ENCODE peak calls at places on chromosomes 2 and 18, in nine cellular contexts. One of them, this sample, is unnamed.

GRCh38 chr2:215367647-215368492 is 56.0 kb downstream of the ATIC start:
- DNase-seq in activated naive CD4-positive, alpha-beta T cell treated with Interleukin-2 at 50 U/mL for 16 hours: no peak
- DNase-seq in stimulated activated CD8-positive, alpha-beta memory T cell treated with anti-CD3 and anti-CD28 coated beads, Interleukin-15, amount 100 ng/mL, for 1 hour: no peak
- DNase-seq in fibroblast of mammary gland: peak
- DNase-seq in choroid plexus epithelial cell: peak
- DNase-seq in AG08396: peak
- DNase-seq in T-helper 17 cell: no peak
- DNase-seq in stimulated activated CD4-positive, alpha-beta T cell treated with anti-CD3 and anti-CD28 coated beads, Interleukin-1b, Interleukin-23, amount 100 ng/mL, for 48 hours: no peak
- DNase-seq in amniotic epithelial cell: peak
- DNase-seq in this sample: no peak

GRCh38 chr2:207341816-207342215 is 176.1 kb upstream of the KLF7 start:
- DNase-seq in activated naive CD4-positive, alpha-beta T cell treated with Interleukin-2 at 50 U/mL for 16 hours: no peak
- DNase-seq in stimulated activated CD8-positive, alpha-beta memory T cell treated with anti-CD3 and anti-CD28 coated beads, Interleukin-15, amount 100 ng/mL, for 1 hour: no peak
- DNase-seq in fibroblast of mammary gland: no peak
- DNase-seq in choroid plexus epithelial cell: peak
- DNase-seq in AG08396: no peak
- DNase-seq in T-helper 17 cell: no peak
- DNase-seq in stimulated activated CD4-positive, alpha-beta T cell treated with anti-CD3 and anti-CD28 coated beads, Interleukin-1b, Interleukin-23, amount 100 ng/mL, for 48 hours: no peak
- DNase-seq in amniotic epithelial cell: no peak
- DNase-seq in this sample: no peak

GRCh38 chr2:193549661-193550060 is 1354.9 kb upstream of the TMEFF2 start:
- DNase-seq in activated naive CD4-positive, alpha-beta T cell treated with Interleukin-2 at 50 U/mL for 16 hours: no peak
- DNase-seq in stimulated activated CD8-positive, alpha-beta memory T cell treated with anti-CD3 and anti-CD28 coated beads, Interleukin-15, amount 100 ng/mL, for 1 hour: no peak
- DNase-seq in fibroblast of mammary gland: peak
- DNase-seq in choroid plexus epithelial cell: peak
- DNase-seq in AG08396: no peak
- DNase-seq in T-helper 17 cell: no peak
- DNase-seq in stimulated activated CD4-positive, alpha-beta T cell treated with anti-CD3 and anti-CD28 coated beads, Interleukin-1b, Interleukin-23, amount 100 ng/mL, for 48 hours: no peak
- DNase-seq in amniotic epithelial cell: no peak
- DNase-seq in this sample: no peak

GRCh38 chr18:48405108-48405507 is 4.1 kb downstream of the ZBTB7C start:
- DNase-seq in activated naive CD4-positive, alpha-beta T cell treated with Interleukin-2 at 50 U/mL for 16 hours: peak
- DNase-seq in stimulated activated CD8-positive, alpha-beta memory T cell treated with anti-CD3 and anti-CD28 coated beads, Interleukin-15, amount 100 ng/mL, for 1 hour: no peak
- DNase-seq in fibroblast of mammary gland: peak
- DNase-seq in choroid plexus epithelial cell: no peak
- DNase-seq in AG08396: peak
- DNase-seq in T-helper 17 cell: no peak
- DNase-seq in stimulated activated CD4-positive, alpha-beta T cell treated with anti-CD3 and anti-CD28 coated beads, Interleukin-1b, Interleukin-23, amount 100 ng/mL, for 48 hours: no peak
- DNase-seq in amniotic epithelial cell: no peak
- DNase-seq in this sample: no peak

GRCh38 chr2:40666438-40666837 is 214.5 kb upstream of the SLC8A1 start:
- DNase-seq in activated naive CD4-positive, alpha-beta T cell treated with Interleukin-2 at 50 U/mL for 16 hours: no peak
- DNase-seq in stimulated activated CD8-positive, alpha-beta memory T cell treated with anti-CD3 and anti-CD28 coated beads, Interleukin-15, amount 100 ng/mL, for 1 hour: no peak
- DNase-seq in fibroblast of mammary gland: peak
- DNase-seq in choroid plexus epithelial cell: no peak
- DNase-seq in AG08396: no peak
- DNase-seq in T-helper 17 cell: no peak
- DNase-seq in stimulated activated CD4-positive, alpha-beta T cell treated with anti-CD3 and anti-CD28 coated beads, Interleukin-1b, Interleukin-23, amount 100 ng/mL, for 48 hours: no peak
- DNase-seq in amniotic epithelial cell: peak
- DNase-seq in this sample: no peak

GRCh38 chr18:64799378-64799777 is 650.5 kb upstream of the LINC00305 start:
- DNase-seq in activated naive CD4-positive, alpha-beta T cell treated with Interleukin-2 at 50 U/mL for 16 hours: no peak
- DNase-seq in stimulated activated CD8-positive, alpha-beta memory T cell treated with anti-CD3 and anti-CD28 coated beads, Interleukin-15, amount 100 ng/mL, for 1 hour: no peak
- DNase-seq in fibroblast of mammary gland: no peak
- DNase-seq in choroid plexus epithelial cell: no peak
- DNase-seq in AG08396: no peak
- DNase-seq in T-helper 17 cell: no peak
- DNase-seq in stimulated activated CD4-positive, alpha-beta T cell treated with anti-CD3 and anti-CD28 coated beads, Interleukin-1b, Interleukin-23, amount 100 ng/mL, for 48 hours: no peak
- DNase-seq in amniotic epithelial cell: no peak
- DNase-seq in this sample: no peak

GRCh38 chr2:157182834-157183396 is 74.6 kb upstream of the GALNT5 start:
- DNase-seq in activated naive CD4-positive, alpha-beta T cell treated with Interleukin-2 at 50 U/mL for 16 hours: no peak
- DNase-seq in stimulated activated CD8-positive, alpha-beta memory T cell treated with anti-CD3 and anti-CD28 coated beads, Interleukin-15, amount 100 ng/mL, for 1 hour: no peak
- DNase-seq in fibroblast of mammary gland: peak
- DNase-seq in choroid plexus epithelial cell: peak
- DNase-seq in AG08396: peak
- DNase-seq in T-helper 17 cell: no peak
- DNase-seq in stimulated activated CD4-positive, alpha-beta T cell treated with anti-CD3 and anti-CD28 coated beads, Interleukin-1b, Interleukin-23, amount 100 ng/mL, for 48 hours: no peak
- DNase-seq in amniotic epithelial cell: peak
- DNase-seq in this sample: no peak

GRCh38 chr2:105827351-105828096 is 82.8 kb downstream of the NCK2 start:
- DNase-seq in activated naive CD4-positive, alpha-beta T cell treated with Interleukin-2 at 50 U/mL for 16 hours: no peak
- DNase-seq in stimulated activated CD8-positive, alpha-beta memory T cell treated with anti-CD3 and anti-CD28 coated beads, Interleukin-15, amount 100 ng/mL, for 1 hour: no peak
- DNase-seq in fibroblast of mammary gland: no peak
- DNase-seq in choroid plexus epithelial cell: no peak
- DNase-seq in AG08396: no peak
- DNase-seq in T-helper 17 cell: no peak
- DNase-seq in stimulated activated CD4-positive, alpha-beta T cell treated with anti-CD3 and anti-CD28 coated beads, Interleukin-1b, Interleukin-23, amount 100 ng/mL, for 48 hours: no peak
- DNase-seq in amniotic epithelial cell: no peak
- DNase-seq in this sample: no peak

GRCh38 chr2:64296150-64296500 is 151.9 kb upstream of the PELI1 start:
- DNase-seq in activated naive CD4-positive, alpha-beta T cell treated with Interleukin-2 at 50 U/mL for 16 hours: peak
- DNase-seq in stimulated activated CD8-positive, alpha-beta memory T cell treated with anti-CD3 and anti-CD28 coated beads, Interleukin-15, amount 100 ng/mL, for 1 hour: no peak
- DNase-seq in fibroblast of mammary gland: no peak
- DNase-seq in choroid plexus epithelial cell: no peak
- DNase-seq in AG08396: no peak
- DNase-seq in T-helper 17 cell: no peak
- DNase-seq in stimulated activated CD4-positive, alpha-beta T cell treated with anti-CD3 and anti-CD28 coated beads, Interleukin-1b, Interleukin-23, amount 100 ng/mL, for 48 hours: peak
- DNase-seq in amniotic epithelial cell: no peak
- DNase-seq in this sample: no peak

GRCh38 chr2:239269959-239270358 is 130.9 kb downstream of the HDAC4 start:
- DNase-seq in activated naive CD4-positive, alpha-beta T cell treated with Interleukin-2 at 50 U/mL for 16 hours: no peak
- DNase-seq in stimulated activated CD8-positive, alpha-beta memory T cell treated with anti-CD3 and anti-CD28 coated beads, Interleukin-15, amount 100 ng/mL, for 1 hour: no peak
- DNase-seq in fibroblast of mammary gland: no peak
- DNase-seq in choroid plexus epithelial cell: no peak
- DNase-seq in AG08396: no peak
- DNase-seq in T-helper 17 cell: no peak
- DNase-seq in stimulated activated CD4-positive, alpha-beta T cell treated with anti-CD3 and anti-CD28 coated beads, Interleukin-1b, Interleukin-23, amount 100 ng/mL, for 48 hours: no peak
- DNase-seq in amniotic epithelial cell: no peak
- DNase-seq in this sample: no peak

GRCh38 chr2:160299540-160299939 is 99.5 kb upstream of the ITGB6 start:
- DNase-seq in activated naive CD4-positive, alpha-beta T cell treated with Interleukin-2 at 50 U/mL for 16 hours: no peak
- DNase-seq in stimulated activated CD8-positive, alpha-beta memory T cell treated with anti-CD3 and anti-CD28 coated beads, Interleukin-15, amount 100 ng/mL, for 1 hour: no peak
- DNase-seq in fibroblast of mammary gland: peak
- DNase-seq in choroid plexus epithelial cell: no peak
- DNase-seq in AG08396: no peak
- DNase-seq in T-helper 17 cell: no peak
- DNase-seq in stimulated activated CD4-positive, alpha-beta T cell treated with anti-CD3 and anti-CD28 coated beads, Interleukin-1b, Interleukin-23, amount 100 ng/mL, for 48 hours: peak
- DNase-seq in amniotic epithelial cell: no peak
- DNase-seq in this sample: no peak

GRCh38 chr2:239368906-239369584 is 31.8 kb downstream of the HDAC4 start:
- DNase-seq in activated naive CD4-positive, alpha-beta T cell treated with Interleukin-2 at 50 U/mL for 16 hours: no peak
- DNase-seq in stimulated activated CD8-positive, alpha-beta memory T cell treated with anti-CD3 and anti-CD28 coated beads, Interleukin-15, amount 100 ng/mL, for 1 hour: no peak
- DNase-seq in fibroblast of mammary gland: no peak
- DNase-seq in choroid plexus epithelial cell: no peak
- DNase-seq in AG08396: no peak
- DNase-seq in T-helper 17 cell: no peak
- DNase-seq in stimulated activated CD4-positive, alpha-beta T cell treated with anti-CD3 and anti-CD28 coated beads, Interleukin-1b, Interleukin-23, amount 100 ng/mL, for 48 hours: no peak
- DNase-seq in amniotic epithelial cell: no peak
- DNase-seq in this sample: no peak

GRCh38 chr2:44778671-44779476 is 162.6 kb upstream of the SIX3 start:
- DNase-seq in activated naive CD4-positive, alpha-beta T cell treated with Interleukin-2 at 50 U/mL for 16 hours: no peak
- DNase-seq in stimulated activated CD8-positive, alpha-beta memory T cell treated with anti-CD3 and anti-CD28 coated beads, Interleukin-15, amount 100 ng/mL, for 1 hour: no peak
- DNase-seq in fibroblast of mammary gland: no peak
- DNase-seq in choroid plexus epithelial cell: no peak
- DNase-seq in AG08396: no peak
- DNase-seq in T-helper 17 cell: no peak
- DNase-seq in stimulated activated CD4-positive, alpha-beta T cell treated with anti-CD3 and anti-CD28 coated beads, Interleukin-1b, Interleukin-23, amount 100 ng/mL, for 48 hours: no peak
- DNase-seq in amniotic epithelial cell: no peak
- DNase-seq in this sample: no peak

GRCh38 chr2:101371635-101372034 is 15.7 kb downstream of the CREG2 start:
- DNase-seq in activated naive CD4-positive, alpha-beta T cell treated with Interleukin-2 at 50 U/mL for 16 hours: no peak
- DNase-seq in stimulated activated CD8-positive, alpha-beta memory T cell treated with anti-CD3 and anti-CD28 coated beads, Interleukin-15, amount 100 ng/mL, for 1 hour: no peak
- DNase-seq in fibroblast of mammary gland: no peak
- DNase-seq in choroid plexus epithelial cell: no peak
- DNase-seq in AG08396: no peak
- DNase-seq in T-helper 17 cell: no peak
- DNase-seq in stimulated activated CD4-positive, alpha-beta T cell treated with anti-CD3 and anti-CD28 coated beads, Interleukin-1b, Interleukin-23, amount 100 ng/mL, for 48 hours: no peak
- DNase-seq in amniotic epithelial cell: no peak
- DNase-seq in this sample: no peak

GRCh38 chr2:222561817-222562424 is 94.0 kb downstream of the FARSB start:
- DNase-seq in activated naive CD4-positive, alpha-beta T cell treated with Interleukin-2 at 50 U/mL for 16 hours: peak
- DNase-seq in stimulated activated CD8-positive, alpha-beta memory T cell treated with anti-CD3 and anti-CD28 coated beads, Interleukin-15, amount 100 ng/mL, for 1 hour: no peak
- DNase-seq in fibroblast of mammary gland: peak
- DNase-seq in choroid plexus epithelial cell: peak
- DNase-seq in AG08396: peak
- DNase-seq in T-helper 17 cell: no peak
- DNase-seq in stimulated activated CD4-positive, alpha-beta T cell treated with anti-CD3 and anti-CD28 coated beads, Interleukin-1b, Interleukin-23, amount 100 ng/mL, for 48 hours: peak
- DNase-seq in amniotic epithelial cell: peak
- DNase-seq in this sample: peak

GRCh38 chr18:50013363-50014138 is 181.4 kb downstream of the MYO5B start:
- DNase-seq in activated naive CD4-positive, alpha-beta T cell treated with Interleukin-2 at 50 U/mL for 16 hours: no peak
- DNase-seq in stimulated activated CD8-positive, alpha-beta memory T cell treated with anti-CD3 and anti-CD28 coated beads, Interleukin-15, amount 100 ng/mL, for 1 hour: no peak
- DNase-seq in fibroblast of mammary gland: peak
- DNase-seq in choroid plexus epithelial cell: peak
- DNase-seq in AG08396: peak
- DNase-seq in T-helper 17 cell: no peak
- DNase-seq in stimulated activated CD4-positive, alpha-beta T cell treated with anti-CD3 and anti-CD28 coated beads, Interleukin-1b, Interleukin-23, amount 100 ng/mL, for 48 hours: no peak
- DNase-seq in amniotic epithelial cell: peak
- DNase-seq in this sample: no peak

GRCh38 chr18:57627488-57627887 is 5.9 kb upstream of the NARS1 start:
- DNase-seq in activated naive CD4-positive, alpha-beta T cell treated with Interleukin-2 at 50 U/mL for 16 hours: no peak
- DNase-seq in stimulated activated CD8-positive, alpha-beta memory T cell treated with anti-CD3 and anti-CD28 coated beads, Interleukin-15, amount 100 ng/mL, for 1 hour: no peak
- DNase-seq in fibroblast of mammary gland: no peak
- DNase-seq in choroid plexus epithelial cell: peak
- DNase-seq in AG08396: peak
- DNase-seq in T-helper 17 cell: no peak
- DNase-seq in stimulated activated CD4-positive, alpha-beta T cell treated with anti-CD3 and anti-CD28 coated beads, Interleukin-1b, Interleukin-23, amount 100 ng/mL, for 48 hours: no peak
- DNase-seq in amniotic epithelial cell: no peak
- DNase-seq in this sample: no peak

GRCh38 chr18:22667616-22668422 is 250.1 kb upstream of the CTAGE1 start:
- DNase-seq in activated naive CD4-positive, alpha-beta T cell treated with Interleukin-2 at 50 U/mL for 16 hours: no peak
- DNase-seq in stimulated activated CD8-positive, alpha-beta memory T cell treated with anti-CD3 and anti-CD28 coated beads, Interleukin-15, amount 100 ng/mL, for 1 hour: no peak
- DNase-seq in fibroblast of mammary gland: peak
- DNase-seq in choroid plexus epithelial cell: peak
- DNase-seq in AG08396: peak
- DNase-seq in T-helper 17 cell: no peak
- DNase-seq in stimulated activated CD4-positive, alpha-beta T cell treated with anti-CD3 and anti-CD28 coated beads, Interleukin-1b, Interleukin-23, amount 100 ng/mL, for 48 hours: no peak
- DNase-seq in amniotic epithelial cell: peak
- DNase-seq in this sample: no peak

GRCh38 chr2:77488141-77488540 is 34.0 kb downstream of the LRRTM4 start:
- DNase-seq in activated naive CD4-positive, alpha-beta T cell treated with Interleukin-2 at 50 U/mL for 16 hours: no peak
- DNase-seq in stimulated activated CD8-positive, alpha-beta memory T cell treated with anti-CD3 and anti-CD28 coated beads, Interleukin-15, amount 100 ng/mL, for 1 hour: no peak
- DNase-seq in fibroblast of mammary gland: no peak
- DNase-seq in choroid plexus epithelial cell: no peak
- DNase-seq in AG08396: no peak
- DNase-seq in T-helper 17 cell: no peak
- DNase-seq in stimulated activated CD4-positive, alpha-beta T cell treated with anti-CD3 and anti-CD28 coated beads, Interleukin-1b, Interleukin-23, amount 100 ng/mL, for 48 hours: no peak
- DNase-seq in amniotic epithelial cell: no peak
- DNase-seq in this sample: no peak

GRCh38 chr2:222309361-222309760 is 10.6 kb upstream of the PAX3 start:
- DNase-seq in activated naive CD4-positive, alpha-beta T cell treated with Interleukin-2 at 50 U/mL for 16 hours: no peak
- DNase-seq in stimulated activated CD8-positive, alpha-beta memory T cell treated with anti-CD3 and anti-CD28 coated beads, Interleukin-15, amount 100 ng/mL, for 1 hour: no peak
- DNase-seq in fibroblast of mammary gland: no peak
- DNase-seq in choroid plexus epithelial cell: no peak
- DNase-seq in AG08396: no peak
- DNase-seq in T-helper 17 cell: no peak
- DNase-seq in stimulated activated CD4-positive, alpha-beta T cell treated with anti-CD3 and anti-CD28 coated beads, Interleukin-1b, Interleukin-23, amount 100 ng/mL, for 48 hours: no peak
- DNase-seq in amniotic epithelial cell: no peak
- DNase-seq in this sample: no peak

GRCh38 chr2:70541481-70542020 is 12.1 kb downstream of the TGFA start:
- DNase-seq in activated naive CD4-positive, alpha-beta T cell treated with Interleukin-2 at 50 U/mL for 16 hours: no peak
- DNase-seq in stimulated activated CD8-positive, alpha-beta memory T cell treated with anti-CD3 and anti-CD28 coated beads, Interleukin-15, amount 100 ng/mL, for 1 hour: no peak
- DNase-seq in fibroblast of mammary gland: no peak
- DNase-seq in choroid plexus epithelial cell: no peak
- DNase-seq in AG08396: no peak
- DNase-seq in T-helper 17 cell: no peak
- DNase-seq in stimulated activated CD4-positive, alpha-beta T cell treated with anti-CD3 and anti-CD28 coated beads, Interleukin-1b, Interleukin-23, amount 100 ng/mL, for 48 hours: no peak
- DNase-seq in amniotic epithelial cell: no peak
- DNase-seq in this sample: no peak

GRCh38 chr2:47089083-47089464 is 66.0 kb downstream of the STPG4 start:
- DNase-seq in activated naive CD4-positive, alpha-beta T cell treated with Interleukin-2 at 50 U/mL for 16 hours: no peak
- DNase-seq in stimulated activated CD8-positive, alpha-beta memory T cell treated with anti-CD3 and anti-CD28 coated beads, Interleukin-15, amount 100 ng/mL, for 1 hour: no peak
- DNase-seq in fibroblast of mammary gland: peak
- DNase-seq in choroid plexus epithelial cell: peak
- DNase-seq in AG08396: peak
- DNase-seq in T-helper 17 cell: no peak
- DNase-seq in stimulated activated CD4-positive, alpha-beta T cell treated with anti-CD3 and anti-CD28 coated beads, Interleukin-1b, Interleukin-23, amount 100 ng/mL, for 48 hours: no peak
- DNase-seq in amniotic epithelial cell: peak
- DNase-seq in this sample: no peak

GRCh38 chr2:130846686-130847375 is 10.1 kb downstream of the ARHGEF4 start:
- DNase-seq in activated naive CD4-positive, alpha-beta T cell treated with Interleukin-2 at 50 U/mL for 16 hours: no peak
- DNase-seq in stimulated activated CD8-positive, alpha-beta memory T cell treated with anti-CD3 and anti-CD28 coated beads, Interleukin-15, amount 100 ng/mL, for 1 hour: no peak
- DNase-seq in fibroblast of mammary gland: no peak
- DNase-seq in choroid plexus epithelial cell: peak
- DNase-seq in AG08396: no peak
- DNase-seq in T-helper 17 cell: no peak
- DNase-seq in stimulated activated CD4-positive, alpha-beta T cell treated with anti-CD3 and anti-CD28 coated beads, Interleukin-1b, Interleukin-23, amount 100 ng/mL, for 48 hours: no peak
- DNase-seq in amniotic epithelial cell: peak
- DNase-seq in this sample: no peak

GRCh38 chr2:203646961-203647360 is 59.5 kb upstream of the CD28 start:
- DNase-seq in activated naive CD4-positive, alpha-beta T cell treated with Interleukin-2 at 50 U/mL for 16 hours: no peak
- DNase-seq in stimulated activated CD8-positive, alpha-beta memory T cell treated with anti-CD3 and anti-CD28 coated beads, Interleukin-15, amount 100 ng/mL, for 1 hour: no peak
- DNase-seq in fibroblast of mammary gland: no peak
- DNase-seq in choroid plexus epithelial cell: no peak
- DNase-seq in AG08396: no peak
- DNase-seq in T-helper 17 cell: no peak
- DNase-seq in stimulated activated CD4-positive, alpha-beta T cell treated with anti-CD3 and anti-CD28 coated beads, Interleukin-1b, Interleukin-23, amount 100 ng/mL, for 48 hours: no peak
- DNase-seq in amniotic epithelial cell: no peak
- DNase-seq in this sample: no peak

GRCh38 chr18:8279931-8280330 is 329.3 kb upstream of the RAB12 start:
- DNase-seq in activated naive CD4-positive, alpha-beta T cell treated with Interleukin-2 at 50 U/mL for 16 hours: no peak
- DNase-seq in stimulated activated CD8-positive, alpha-beta memory T cell treated with anti-CD3 and anti-CD28 coated beads, Interleukin-15, amount 100 ng/mL, for 1 hour: no peak
- DNase-seq in fibroblast of mammary gland: no peak
- DNase-seq in choroid plexus epithelial cell: no peak
- DNase-seq in AG08396: no peak
- DNase-seq in T-helper 17 cell: no peak
- DNase-seq in stimulated activated CD4-positive, alpha-beta T cell treated with anti-CD3 and anti-CD28 coated beads, Interleukin-1b, Interleukin-23, amount 100 ng/mL, for 48 hours: no peak
- DNase-seq in amniotic epithelial cell: no peak
- DNase-seq in this sample: no peak

GRCh38 chr18:3089579-3089978 is 76.6 kb upstream of the LPIN2 start:
- DNase-seq in activated naive CD4-positive, alpha-beta T cell treated with Interleukin-2 at 50 U/mL for 16 hours: no peak
- DNase-seq in stimulated activated CD8-positive, alpha-beta memory T cell treated with anti-CD3 and anti-CD28 coated beads, Interleukin-15, amount 100 ng/mL, for 1 hour: no peak
- DNase-seq in fibroblast of mammary gland: no peak
- DNase-seq in choroid plexus epithelial cell: no peak
- DNase-seq in AG08396: no peak
- DNase-seq in T-helper 17 cell: no peak
- DNase-seq in stimulated activated CD4-positive, alpha-beta T cell treated with anti-CD3 and anti-CD28 coated beads, Interleukin-1b, Interleukin-23, amount 100 ng/mL, for 48 hours: no peak
- DNase-seq in amniotic epithelial cell: peak
- DNase-seq in this sample: no peak

GRCh38 chr2:164061129-164061746 is 325.4 kb upstream of the FIGN start:
- DNase-seq in activated naive CD4-positive, alpha-beta T cell treated with Interleukin-2 at 50 U/mL for 16 hours: no peak
- DNase-seq in stimulated activated CD8-positive, alpha-beta memory T cell treated with anti-CD3 and anti-CD28 coated beads, Interleukin-15, amount 100 ng/mL, for 1 hour: no peak
- DNase-seq in fibroblast of mammary gland: peak
- DNase-seq in choroid plexus epithelial cell: peak
- DNase-seq in AG08396: peak
- DNase-seq in T-helper 17 cell: no peak
- DNase-seq in stimulated activated CD4-positive, alpha-beta T cell treated with anti-CD3 and anti-CD28 coated beads, Interleukin-1b, Interleukin-23, amount 100 ng/mL, for 48 hours: no peak
- DNase-seq in amniotic epithelial cell: peak
- DNase-seq in this sample: peak